ENCODE peak calls at places on chromosome 19, in four cellular contexts. D is H9, I is transverse colon, E is heart left ventricle. V is an unnamed sample.

GRCh38 chr19:3071764-3072163 is 9.5 kb upstream of the TLE5 start:
- DNase-seq in I (no peak), E (no peak), D (no peak), V (no peak)

GRCh38 chr19:15101479-15102082 is 5.6 kb upstream of the SYDE1 start:
- DNase-seq in D (peak), I (peak), E (no peak), V (peak)

GRCh38 chr19:19613456-19613855 is 5.0 kb downstream of the PBX4 start:
- DNase-seq in I (peak), D (no peak), E (no peak), V (no peak)

GRCh38 chr19:13095393-13095784 is 7.3 kb downstream of the LYL1 start:
- DNase-seq in E (peak), D (peak), I (no peak), V (no peak)

GRCh38 chr19:55613930-55614710 is 8.7 kb downstream of the ZNF865 start:
- DNase-seq in E (no peak), D (no peak), I (no peak), V (no peak)

GRCh38 chr19:9431475-9431874 is 3.9 kb downstream of the ZNF266 start:
- DNase-seq in I (no peak), D (peak), E (peak), V (no peak)

GRCh38 chr19:5953680-5954213 is 24.2 kb downstream of the RANBP3 start:
- DNase-seq in D (no peak), I (no peak), E (no peak), V (no peak)

GRCh38 chr19:1280588-1281269 is 4.9 kb upstream of the EFNA2 start:
- DNase-seq in D (no peak), I (no peak), E (no peak), V (no peak)

GRCh38 chr19:15299568-15300409 is 32.5 kb downstream of the BRD4 start:
- DNase-seq in D (no peak), E (no peak), I (no peak), V (no peak)

GRCh38 chr19:13961826-13962737 is 9.8 kb downstream of the DCAF15 start:
- DNase-seq in E (no peak), D (peak), I (no peak), V (no peak)

GRCh38 chr19:2027361-2027760 is 11.8 kb upstream of the BTBD2 start:
- DNase-seq in E (no peak), I (no peak), D (no peak), V (no peak)

GRCh38 chr19:13103961-13104847 is 1.5 kb upstream of the LYL1 start:
- DNase-seq in D (peak), I (peak), E (peak), V (no peak)

GRCh38 chr19:6616011-6616410 is 25.1 kb upstream of the CD70 start:
- DNase-seq in E (no peak), I (no peak), D (no peak), V (no peak)

GRCh38 chr19:7970716-7971448 is 27.4 kb upstream of the TIMM44 start:
- DNase-seq in E (no peak), D (peak), I (peak), V (peak)

GRCh38 chr19:10286803-10287737 is at the start of gene ICAM4:
- DNase-seq in E (peak), D (peak), I (peak), V (no peak)

GRCh38 chr19:16258440-16258903 is 60.8 kb downstream of the AP1M1 start:
- DNase-seq in E (peak), D (no peak), I (peak), V (no peak)

GRCh38 chr19:45423589-45424190 is at the start of gene ERCC1:
- DNase-seq in D (peak), I (no peak), E (peak), V (peak)

GRCh38 chr19:2291185-2291751 is 9.3 kb upstream of the PEAK3 start:
- DNase-seq in D (peak), E (no peak), I (no peak), V (peak)

DNA sequence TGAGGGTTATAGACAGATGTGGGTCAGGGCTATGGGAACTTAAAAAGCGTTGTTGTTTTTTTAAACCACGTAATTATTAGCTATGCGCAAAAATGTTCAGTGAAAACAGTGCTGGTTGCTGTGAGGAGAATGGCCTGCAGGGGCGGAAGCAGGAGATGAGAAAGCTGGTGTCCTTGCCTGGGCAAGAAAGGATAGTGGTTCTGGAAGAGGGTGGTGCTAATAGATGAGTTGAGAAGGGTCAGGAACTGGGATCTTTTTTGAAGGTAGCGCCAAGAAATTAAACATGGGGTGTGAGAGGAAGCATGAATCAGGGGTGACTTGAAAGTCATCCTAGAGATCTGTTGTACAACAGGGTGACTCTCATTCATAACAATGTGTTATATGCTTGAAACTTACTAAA is 4.8 kb upstream of the SMG9 start:
- DNase-seq in E (no peak), I (no peak), D (no peak), V (no peak)
- TF ChIP-seq CTCF in E (no peak), I (no peak), D (peak), V (peak)

GRCh38 chr19:37990362-37990761 is 83.4 kb downstream of the SIPA1L3 start:
- DNase-seq in I (no peak), D (peak), E (no peak), V (no peak)
- TF ChIP-seq CTCF in I (no peak), D (peak), E (no peak), V (no peak)

DNA sequence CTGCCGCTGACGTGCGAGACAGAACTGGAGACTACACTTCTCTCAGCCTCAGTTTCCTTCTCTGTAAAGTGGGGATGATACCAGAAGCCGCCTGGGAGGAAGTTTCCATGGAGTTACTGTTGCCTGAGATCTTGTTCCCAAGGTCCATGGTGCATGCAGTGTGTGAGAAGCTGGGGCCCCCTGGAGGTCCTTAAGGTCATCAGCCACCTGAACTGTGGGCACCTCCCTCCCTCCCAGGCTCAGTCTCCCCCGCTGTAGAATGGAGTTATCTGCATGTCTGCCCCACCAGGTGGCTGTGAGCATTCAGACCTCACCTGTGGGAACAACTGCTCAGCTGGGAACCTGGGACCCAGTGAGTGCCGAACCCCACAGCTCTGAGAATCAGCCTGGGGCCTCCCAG is 2.7 kb downstream of the CRX start:
- DNase-seq in D (peak), I (no peak), E (no peak), V (no peak)
- TF ChIP-seq CTCF in D (peak), I (no peak), E (no peak), V (no peak)

GRCh38 chr19:49502866-49503581 is 6.8 kb downstream of the RPS11 start:
- DNase-seq in D (peak), I (peak), E (no peak), V (peak)
- TF ChIP-seq CTCF in D (peak), I (peak), E (peak), V (peak)

GRCh38 chr19:40584007-40584406 is 7.3 kb downstream of the SHKBP1 start:
- DNase-seq in E (no peak), I (no peak), D (no peak), V (no peak)
- TF ChIP-seq CTCF in E (no peak), I (no peak), D (peak), V (no peak)

GRCh38 chr19:34018546-34018945 is 153.8 kb upstream of the LSM14A start:
- DNase-seq in I (no peak), E (no peak), D (no peak), V (no peak)

DNA sequence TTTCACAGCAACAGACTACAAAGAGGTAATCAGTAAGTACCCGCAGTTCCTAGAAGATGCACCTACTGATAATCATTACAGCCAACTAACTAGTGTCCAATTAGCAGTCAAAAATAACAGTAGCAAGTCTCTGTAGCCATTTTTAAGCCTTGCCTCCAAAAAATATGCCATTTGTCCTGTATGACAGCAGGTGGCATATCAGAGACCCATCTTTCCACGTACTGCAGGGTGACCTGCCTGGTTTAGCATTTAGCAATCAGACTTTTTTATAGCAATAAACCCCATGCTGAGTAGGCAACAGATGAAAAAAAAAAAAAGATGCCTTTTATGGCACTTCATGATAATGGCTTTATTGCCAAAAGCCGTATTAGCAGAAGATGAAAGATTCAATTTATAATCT is 155.3 kb upstream of the LSM14A start:
- DNase-seq in D (no peak), E (no peak), I (no peak), V (no peak)
- TF ChIP-seq CTCF in D (no peak), E (no peak), I (no peak), V (no peak)

GRCh38 chr19:18227781-18228271 is 1.6 kb upstream of the PDE4C start:
- DNase-seq in E (no peak), D (no peak), I (no peak), V (no peak)

GRCh38 chr19:18230941-18231734 is 4.9 kb upstream of the PDE4C start:
- DNase-seq in E (no peak), I (no peak), D (no peak), V (peak)

GRCh38 chr19:18229915-18230314 is 3.7 kb upstream of the PDE4C start:
- DNase-seq in D (no peak), I (no peak), E (no peak), V (no peak)

GRCh38 chr19:18231775-18232174 is 5.5 kb upstream of the PDE4C start:
- DNase-seq in I (no peak), D (no peak), E (no peak), V (no peak)

GRCh38 chr19:18229474-18229873 is 3.2 kb upstream of the PDE4C start:
- DNase-seq in I (no peak), D (no peak), E (no peak), V (no peak)
- TF ChIP-seq CTCF in I (peak), D (peak), E (peak), V (peak)

GRCh38 chr19:38848299-38849146 is 1.3 kb downstream of the HNRNPL start:
- DNase-seq in D (no peak), I (no peak), E (no peak), V (peak)

GRCh38 chr19:38849147-38849745 is 540 bp downstream of the HNRNPL start:
- DNase-seq in E (peak), D (peak), I (peak), V (peak)

GRCh38 chr19:38850231-38850975 is 617 bp upstream of the HNRNPL start:
- DNase-seq in I (peak), E (peak), D (peak), V (peak)

GRCh38 chr19:38850976-38851621 is 1.3 kb upstream of the HNRNPL start:
- DNase-seq in E (no peak), D (no peak), I (peak), V (no peak)

GRCh38 chr19:38849746-38850230 is at the start of gene HNRNPL:
- DNase-seq in I (peak), E (peak), D (no peak), V (no peak)
- TF ChIP-seq CTCF in I (peak), E (peak), D (peak), V (peak)